ENCODE peak calls at places on chromosome 22, in four cellular contexts. H is AG08396, M is aorta, U is H1. G is an unnamed sample.

GRCh38 chr22:19183216-19183615 is 4.7 kb upstream of the SLC25A1 start:
- DNase-seq in H (no peak), M (no peak), U (no peak), G (no peak)

GRCh38 chr22:28779833-28780232 is 7.3 kb downstream of the CCDC117 start:
- DNase-seq in H (no peak), M (no peak), U (no peak), G (no peak)

GRCh38 chr22:30609260-30610185 is 2.5 kb downstream of the TCN2 start:
- DNase-seq in H (peak), M (peak), U (no peak), G (no peak)

GRCh38 chr22:33680632-33681031 is 239.6 kb downstream of the LARGE1 start:
- DNase-seq in H (no peak), M (no peak), U (no peak), G (no peak)

GRCh38 chr22:44711236-44711560 is 9.2 kb downstream of the PRR5 start:
- DNase-seq in H (no peak), M (no peak), U (no peak), G (no peak)

GRCh38 chr22:37485714-37486223 is 415 bp downstream of the MFNG start:
- DNase-seq in H (no peak), M (no peak), U (no peak), G (no peak)

GRCh38 chr22:31826443-31826842 is 72.6 kb downstream of the DEPDC5 start:
- DNase-seq in H (no peak), M (no peak), U (no peak), G (no peak)

GRCh38 chr22:30020511-30020910 is 59.8 kb upstream of the HORMAD2 start:
- DNase-seq in H (no peak), M (no peak), U (no peak), G (no peak)

GRCh38 chr22:32311551-32312071 is 46.1 kb upstream of the RFPL3 start:
- DNase-seq in H (peak), M (no peak), U (no peak), G (no peak)

GRCh38 chr22:40819741-40820140 is 595 bp upstream of the SLC25A17 start:
- DNase-seq in H (peak), M (no peak), U (no peak), G (peak)

GRCh38 chr22:40529817-40530216 is 106.7 kb downstream of the MRTFA start:
- DNase-seq in H (no peak), M (no peak), U (no peak), G (no peak)

GRCh38 chr22:37575490-37576003 is 4.3 kb downstream of the LGALS2 start:
- DNase-seq in H (no peak), M (no peak), U (no peak), G (no peak)

GRCh38 chr22:50044485-50045143 is 13.5 kb downstream of the TTLL8 start:
- DNase-seq in H (peak), M (peak), U (no peak), G (no peak)

GRCh38 chr22:49158741-49159564 is 668.7 kb downstream of the BRD1 start:
- DNase-seq in H (no peak), M (peak), U (no peak), G (no peak)

GRCh38 chr22:40042312-40042711 is 47.6 kb downstream of the FAM83F start:
- DNase-seq in H (no peak), M (no peak), U (no peak), G (no peak)

GRCh38 chr22:27531782-27532530 is 269.6 kb downstream of the MN1 start:
- DNase-seq in H (peak), M (no peak), U (no peak), G (no peak)

GRCh38 chr22:25281675-25282345 is 62.4 kb downstream of the CRYBB2 start:
- DNase-seq in H (no peak), M (no peak), U (no peak), G (no peak)

GRCh38 chr22:23033116-23033905 is 37.0 kb upstream of the GNAZ start:
- DNase-seq in H (no peak), M (no peak), U (no peak), G (no peak)

GRCh38 chr22:21032037-21032842 is at the start of gene SLC7A4:
- DNase-seq in H (no peak), M (no peak), U (no peak), G (no peak)

GRCh38 chr22:42074846-42075245 is 798 bp downstream of the PHETA2 start:
- DNase-seq in H (no peak), M (no peak), U (no peak), G (no peak)

GRCh38 chr22:46377566-46378498 is 42.3 kb downstream of the TRMU start:
- DNase-seq in H (peak), M (no peak), U (peak), G (no peak)

GRCh38 chr22:24806663-24807001 is 621 bp downstream of the SGSM1 start:
- DNase-seq in H (no peak), M (no peak), U (no peak), G (no peak)

GRCh38 chr22:29096736-29097669 is 24.2 kb downstream of the KREMEN1 start:
- DNase-seq in H (no peak), M (no peak), U (no peak), G (no peak)

GRCh38 chr22:39928556-39929401 is 27.9 kb downstream of the GRAP2 start:
- DNase-seq in H (no peak), M (no peak), U (no peak), G (no peak)

G was measured in NCI-H748 treated with DMSO at 0.1 percent for 48 hours.